ENCODE peak calls at places on chromosomes 3 and 15, in seven cellular contexts. One of them, this sample, is unnamed.

GRCh38 chr15:82847703-82848102 is 38.3 kb downstream of the WHAMM start:
- DNase-seq in GM12878: no peak
- DNase-seq in HL-60: no peak
- DNase-seq in Panc1: no peak
- DNase-seq in A549: no peak
- DNase-seq in SK-N-SH: no peak
- DNase-seq in HepG2: no peak
- DNase-seq in this sample: no peak

GRCh38 chr3:25424238-25425013 is 3.6 kb upstream of the RARB start:
- DNase-seq in HL-60: no peak
- DNase-seq in A549: peak
- DNase-seq in SK-N-SH: peak
- DNase-seq in Panc1: no peak
- DNase-seq in GM12878: no peak
- DNase-seq in HepG2: no peak
- DNase-seq in this sample: no peak

GRCh38 chr15:79897701-79898113 is 893 bp upstream of the MTHFS start:
- DNase-seq in GM12878: no peak
- DNase-seq in HL-60: peak
- DNase-seq in SK-N-SH: no peak
- DNase-seq in HepG2: no peak
- DNase-seq in Panc1: no peak
- DNase-seq in A549: no peak
- DNase-seq in this sample: peak

GRCh38 chr15:39128746-39129145 is 452.1 kb upstream of the THBS1 start:
- DNase-seq in Panc1: no peak
- DNase-seq in GM12878: no peak
- DNase-seq in HepG2: peak
- DNase-seq in SK-N-SH: no peak
- DNase-seq in A549: no peak
- DNase-seq in HL-60: no peak
- DNase-seq in this sample: no peak

GRCh38 chr3:39106281-39107055 is 959 bp downstream of the GORASP1 start:
- DNase-seq in GM12878: no peak
- DNase-seq in HL-60: no peak
- DNase-seq in SK-N-SH: peak
- DNase-seq in A549: no peak
- DNase-seq in HepG2: no peak
- DNase-seq in Panc1: no peak
- DNase-seq in this sample: peak

GRCh38 chr3:74409066-74409465 is 205.4 kb downstream of the CNTN3 start:
- DNase-seq in Panc1: no peak
- DNase-seq in GM12878: no peak
- DNase-seq in A549: no peak
- DNase-seq in HL-60: no peak
- DNase-seq in HepG2: no peak
- DNase-seq in SK-N-SH: no peak
- DNase-seq in this sample: no peak

GRCh38 chr3:75737831-75738493 is 47.4 kb downstream of the ZNF717 start:
- DNase-seq in HepG2: no peak
- DNase-seq in Panc1: no peak
- DNase-seq in A549: peak
- DNase-seq in HL-60: no peak
- DNase-seq in SK-N-SH: no peak
- DNase-seq in GM12878: no peak
- DNase-seq in this sample: peak

GRCh38 chr3:192573240-192573639 is 154.1 kb downstream of the FGF12 start:
- DNase-seq in SK-N-SH: no peak
- DNase-seq in GM12878: no peak
- DNase-seq in Panc1: no peak
- DNase-seq in A549: no peak
- DNase-seq in HL-60: no peak
- DNase-seq in HepG2: no peak
- DNase-seq in this sample: no peak

GRCh38 chr3:49158108-49158709 is 7.9 kb downstream of the CCDC71 start:
- DNase-seq in Panc1: no peak
- DNase-seq in SK-N-SH: peak
- DNase-seq in HepG2: peak
- DNase-seq in HL-60: peak
- DNase-seq in GM12878: peak
- DNase-seq in A549: peak
- DNase-seq in this sample: peak

GRCh38 chr15:87877114-87877810 is 379.3 kb downstream of the NTRK3 start:
- DNase-seq in HepG2: no peak
- DNase-seq in SK-N-SH: peak
- DNase-seq in Panc1: no peak
- DNase-seq in GM12878: no peak
- DNase-seq in A549: peak
- DNase-seq in HL-60: no peak
- DNase-seq in this sample: no peak

GRCh38 chr3:25962255-25962654 is 172.4 kb downstream of the OXSM start:
- DNase-seq in Panc1: no peak
- DNase-seq in SK-N-SH: no peak
- DNase-seq in GM12878: no peak
- DNase-seq in HepG2: peak
- DNase-seq in HL-60: no peak
- DNase-seq in A549: peak
- DNase-seq in this sample: peak

GRCh38 chr3:37863949-37864822 is 2.5 kb downstream of the CTDSPL start:
- DNase-seq in HL-60: no peak
- DNase-seq in GM12878: no peak
- DNase-seq in SK-N-SH: no peak
- DNase-seq in A549: peak
- DNase-seq in HepG2: peak
- DNase-seq in Panc1: no peak
- DNase-seq in this sample: peak

GRCh38 chr3:126548556-126549466 is 9.9 kb downstream of the C3orf22 start:
- DNase-seq in Panc1: no peak
- DNase-seq in A549: no peak
- DNase-seq in GM12878: no peak
- DNase-seq in HL-60: no peak
- DNase-seq in HepG2: no peak
- DNase-seq in SK-N-SH: peak
- DNase-seq in this sample: no peak

GRCh38 chr15:100189319-100189718 is 152.5 kb downstream of the ADAMTS17 start:
- DNase-seq in HL-60: no peak
- DNase-seq in A549: no peak
- DNase-seq in GM12878: no peak
- DNase-seq in HepG2: no peak
- DNase-seq in Panc1: no peak
- DNase-seq in SK-N-SH: no peak
- DNase-seq in this sample: no peak

GRCh38 chr15:97547381-97547780 is 413.1 kb upstream of the ARRDC4 start:
- DNase-seq in HepG2: no peak
- DNase-seq in A549: no peak
- DNase-seq in HL-60: peak
- DNase-seq in GM12878: no peak
- DNase-seq in SK-N-SH: no peak
- DNase-seq in Panc1: no peak
- DNase-seq in this sample: no peak

GRCh38 chr3:195543642-195544536 is 764 bp upstream of the PPP1R2 start:
- DNase-seq in HL-60: no peak
- DNase-seq in GM12878: no peak
- DNase-seq in SK-N-SH: no peak
- DNase-seq in Panc1: no peak
- DNase-seq in HepG2: peak
- DNase-seq in A549: no peak
- DNase-seq in this sample: peak

GRCh38 chr3:127151992-127152391 is 40.9 kb upstream of the PRR23E start:
- DNase-seq in Panc1: no peak
- DNase-seq in SK-N-SH: no peak
- DNase-seq in A549: no peak
- DNase-seq in GM12878: no peak
- DNase-seq in HL-60: no peak
- DNase-seq in HepG2: no peak
- DNase-seq in this sample: no peak

GRCh38 chr3:188853896-188854295 is 317.9 kb upstream of the TPRG1 start:
- DNase-seq in HL-60: no peak
- DNase-seq in Panc1: no peak
- DNase-seq in SK-N-SH: no peak
- DNase-seq in GM12878: no peak
- DNase-seq in HepG2: no peak
- DNase-seq in A549: no peak
- DNase-seq in this sample: no peak

GRCh38 chr3:50472958-50473357 is 30.5 kb downstream of the CACNA2D2 start:
- DNase-seq in GM12878: no peak
- DNase-seq in SK-N-SH: no peak
- DNase-seq in HL-60: no peak
- DNase-seq in Panc1: no peak
- DNase-seq in A549: no peak
- DNase-seq in HepG2: no peak
- DNase-seq in this sample: no peak

GRCh38 chr3:98657429-98657828 is 64.0 kb upstream of the CPOX start:
- DNase-seq in Panc1: no peak
- DNase-seq in GM12878: no peak
- DNase-seq in HepG2: no peak
- DNase-seq in A549: peak
- DNase-seq in SK-N-SH: peak
- DNase-seq in HL-60: peak
- DNase-seq in this sample: peak
- TF ChIP-seq REST in Panc1: no peak
- TF ChIP-seq REST in GM12878: no peak
- TF ChIP-seq REST in HepG2: no peak
- TF ChIP-seq REST in A549: no peak
- TF ChIP-seq REST in SK-N-SH: no peak
- TF ChIP-seq REST in HL-60: no peak
- TF ChIP-seq REST in this sample: no peak

GRCh38 chr15:59020321-59020720 is 32.9 kb downstream of the RNF111 start:
- DNase-seq in HL-60: no peak
- DNase-seq in A549: no peak
- DNase-seq in SK-N-SH: no peak
- DNase-seq in Panc1: no peak
- DNase-seq in GM12878: no peak
- DNase-seq in HepG2: peak
- DNase-seq in this sample: no peak

GRCh38 chr15:59028387-59028955 is 41.0 kb downstream of the RNF111 start:
- DNase-seq in SK-N-SH: no peak
- DNase-seq in GM12878: no peak
- DNase-seq in Panc1: no peak
- DNase-seq in HL-60: no peak
- DNase-seq in HepG2: no peak
- DNase-seq in A549: no peak
- DNase-seq in this sample: no peak

GRCh38 chr15:59022188-59022587 is 34.7 kb downstream of the RNF111 start:
- DNase-seq in A549: no peak
- DNase-seq in HepG2: no peak
- DNase-seq in HL-60: no peak
- DNase-seq in Panc1: no peak
- DNase-seq in GM12878: no peak
- DNase-seq in SK-N-SH: no peak
- DNase-seq in this sample: no peak

GRCh38 chr15:59029554-59029953 is 42.1 kb downstream of the RNF111 start:
- DNase-seq in HepG2: no peak
- DNase-seq in A549: no peak
- DNase-seq in Panc1: no peak
- DNase-seq in SK-N-SH: no peak
- DNase-seq in GM12878: no peak
- DNase-seq in HL-60: no peak
- DNase-seq in this sample: no peak

DNA sequence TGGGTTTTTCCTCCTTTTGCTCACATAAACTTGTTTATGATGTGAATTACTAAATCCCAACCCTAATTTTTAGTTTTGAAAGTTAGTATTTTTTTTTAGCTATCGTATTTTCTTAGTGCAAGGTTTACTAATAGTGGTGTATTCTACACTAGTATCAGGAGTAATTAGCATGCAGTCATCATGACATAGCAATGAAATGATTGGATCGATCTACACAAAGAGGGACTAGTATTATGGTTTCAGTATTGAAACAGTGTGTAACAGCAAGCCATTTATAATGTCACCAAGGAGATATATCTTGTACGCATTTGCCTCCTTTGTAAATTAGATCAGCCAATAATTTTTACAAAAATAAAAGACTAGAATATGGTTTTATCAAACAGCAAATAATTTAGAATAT is 38.7 kb downstream of the RNF111 start:
- DNase-seq in SK-N-SH: no peak
- DNase-seq in HepG2: no peak
- DNase-seq in HL-60: no peak
- DNase-seq in A549: no peak
- DNase-seq in GM12878: no peak
- DNase-seq in Panc1: no peak
- DNase-seq in this sample: no peak
- TF ChIP-seq CTCF in SK-N-SH: no peak
- TF ChIP-seq CTCF in HepG2: no peak
- TF ChIP-seq CTCF in HL-60: no peak
- TF ChIP-seq CTCF in A549: no peak
- TF ChIP-seq CTCF in GM12878: no peak
- TF ChIP-seq CTCF in Panc1: no peak
- TF ChIP-seq CTCF in this sample: no peak

DNA sequence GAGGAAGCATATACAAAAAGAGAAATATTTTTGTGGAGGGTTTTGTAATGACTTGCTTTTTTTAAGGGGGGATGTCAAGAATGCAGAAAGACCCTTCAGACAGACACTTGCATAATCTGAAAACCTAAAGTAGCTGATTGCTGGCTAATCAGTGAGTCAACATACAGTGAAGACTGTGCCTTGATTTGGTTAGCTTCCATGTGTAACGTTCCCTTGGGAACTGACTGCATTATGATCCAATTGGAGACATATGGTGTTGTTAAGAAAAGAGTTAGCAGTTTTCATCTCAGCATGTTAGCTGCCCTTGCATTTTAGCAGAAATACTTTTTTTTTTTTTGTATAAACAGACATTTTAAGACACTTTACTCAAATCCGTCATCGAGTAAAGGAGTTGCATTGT is 483.2 kb downstream of the RBMS3 start:
- DNase-seq in A549: no peak
- DNase-seq in Panc1: no peak
- DNase-seq in HL-60: no peak
- DNase-seq in HepG2: no peak
- DNase-seq in SK-N-SH: no peak
- DNase-seq in GM12878: no peak
- DNase-seq in this sample: no peak
- TF ChIP-seq REST in A549: no peak
- TF ChIP-seq REST in Panc1: no peak
- TF ChIP-seq REST in HL-60: no peak
- TF ChIP-seq REST in HepG2: no peak
- TF ChIP-seq REST in SK-N-SH: no peak
- TF ChIP-seq REST in GM12878: no peak
- TF ChIP-seq REST in this sample: no peak

GRCh38 chr3:42095540-42095939 is 4.4 kb downstream of the TRAK1 start:
- DNase-seq in SK-N-SH: no peak
- DNase-seq in GM12878: no peak
- DNase-seq in HepG2: no peak
- DNase-seq in A549: no peak
- DNase-seq in HL-60: no peak
- DNase-seq in Panc1: no peak
- DNase-seq in this sample: no peak
- TF ChIP-seq CTCF in SK-N-SH: no peak
- TF ChIP-seq CTCF in GM12878: no peak
- TF ChIP-seq CTCF in HepG2: no peak
- TF ChIP-seq CTCF in A549: no peak
- TF ChIP-seq CTCF in HL-60: no peak
- TF ChIP-seq CTCF in Panc1: no peak
- TF ChIP-seq CTCF in this sample: no peak

DNA sequence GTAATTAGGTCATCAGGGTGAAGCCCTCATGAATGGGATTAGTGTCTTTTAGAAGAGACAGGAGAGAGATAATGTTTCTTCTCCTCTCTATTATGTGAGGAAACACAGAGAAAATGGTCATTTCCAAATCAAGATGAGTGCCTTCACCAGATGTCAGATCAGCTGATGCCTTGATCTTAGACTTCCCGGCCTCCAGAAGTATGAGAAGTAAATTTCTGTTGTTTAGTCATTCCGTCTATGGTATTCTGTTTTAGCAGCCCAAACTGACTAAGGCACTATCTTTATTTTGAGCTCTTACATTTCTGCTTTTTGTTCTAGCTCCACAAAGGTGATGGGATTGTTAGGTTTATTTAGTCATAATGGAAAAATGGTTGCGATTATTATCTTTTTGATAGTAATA is 273.2 kb upstream of the GADL1 start:
- DNase-seq in Panc1: no peak
- DNase-seq in SK-N-SH: no peak
- DNase-seq in HL-60: no peak
- DNase-seq in HepG2: no peak
- DNase-seq in A549: no peak
- DNase-seq in GM12878: no peak
- DNase-seq in this sample: no peak
- TF ChIP-seq REST in Panc1: no peak
- TF ChIP-seq REST in SK-N-SH: no peak
- TF ChIP-seq REST in HL-60: no peak
- TF ChIP-seq REST in HepG2: no peak
- TF ChIP-seq REST in A549: no peak
- TF ChIP-seq REST in GM12878: no peak
- TF ChIP-seq REST in this sample: no peak

This sample was measured in GM23338.